ENCODE peak calls at places on chromosomes 5 and 9, in nine cellular contexts. H is GM20000, I is retinal pigment epithelial cell, S is Caco-2, B is frontal cortex, J is nucleus accumbens, N is tibial artery, W is NCI-H524, P is G401. R is an unnamed sample.

GRCh38 chr9:137027369-137028012 is 546 bp downstream of the ABCA2 start:
- DNase-seq in J (no peak), S (no peak), B (no peak), P (no peak), I (no peak), H (no peak), N (no peak), W (no peak), R (no peak)

GRCh38 chr5:145130996-145131395 is 704.1 kb downstream of the PRELID2 start:
- DNase-seq in N (no peak), I (no peak), W (no peak), H (no peak), S (no peak), P (no peak), B (no peak), J (no peak), R (no peak)

GRCh38 chr9:69885474-69885929 is 64.9 kb downstream of the CFAP95 start:
- DNase-seq in W (no peak), B (no peak), J (no peak), P (no peak), I (peak; percentile 63), S (no peak), N (no peak), H (no peak), R (no peak)

GRCh38 chr5:123036391-123037103 is at the start of gene PPIC:
- DNase-seq in H (peak; percentile 69), I (peak; percentile 42), S (peak; percentile 82), N (peak; percentile 86), J (peak; percentile 47), B (peak; percentile 79), W (peak; percentile 36), P (peak; percentile 15), R (peak; percentile 79)

GRCh38 chr5:94847726-94848125 is 229.3 kb downstream of the SLF1 start:
- DNase-seq in J (no peak), N (no peak), H (no peak), B (no peak), I (no peak), W (no peak), P (no peak), S (no peak), R (no peak)

GRCh38 chr5:23314827-23315226 is 192.6 kb upstream of the PRDM9 start:
- DNase-seq in N (no peak), I (no peak), H (no peak), J (no peak), P (no peak), S (no peak), B (no peak), W (no peak), R (no peak)

GRCh38 chr9:114472765-114473446 is 32.4 kb downstream of the WHRN start:
- DNase-seq in I (peak; percentile 52), N (no peak), H (no peak), S (no peak), P (no peak), B (no peak), J (no peak), W (no peak), R (no peak)

GRCh38 chr9:132404228-132404881 is 2.3 kb downstream of the TTF1 start:
- DNase-seq in W (no peak), N (no peak), B (no peak), S (no peak), J (no peak), P (no peak), I (no peak), H (peak; percentile 57), R (no peak)

GRCh38 chr5:170221319-170221718 is 11.5 kb upstream of the C5orf58 start:
- DNase-seq in N (no peak), H (no peak), P (peak; percentile 28), J (peak; percentile 22), I (peak; percentile 34), S (no peak), B (no peak), W (no peak), R (no peak)

GRCh38 chr5:109100971-109101370 is 308.8 kb downstream of the PJA2 start:
- DNase-seq in H (no peak), W (no peak), S (no peak), P (no peak), B (no peak), I (no peak), N (no peak), J (no peak), R (no peak)

GRCh38 chr5:127987354-127988148 is 96.0 kb upstream of the SLC12A2 start:
- DNase-seq in I (peak; percentile 67), H (no peak), P (no peak), N (no peak), J (no peak), W (no peak), B (no peak), S (no peak), R (no peak)

GRCh38 chr9:95102572-95102971 is 214.9 kb downstream of the FANCC start:
- DNase-seq in J (no peak), N (no peak), I (no peak), P (no peak), S (no peak), B (no peak), W (no peak), H (no peak), R (no peak)

GRCh38 chr9:137550958-137551655 is 572 bp upstream of the MRPL41 start:
- DNase-seq in P (no peak), B (no peak), S (peak; percentile 90), I (no peak), J (no peak), H (no peak), W (peak; percentile 83), N (peak; percentile 62), R (peak; percentile 97)

GRCh38 chr5:169171495-169171894 is 129.4 kb downstream of the SLIT3 start:
- DNase-seq in B (no peak), P (no peak), N (no peak), S (no peak), H (no peak), J (no peak), W (no peak), I (no peak), R (no peak)

GRCh38 chr9:16294371-16294770 is 576.1 kb downstream of the BNC2 start:
- DNase-seq in I (no peak), H (no peak), J (no peak), B (no peak), P (peak; percentile 4), W (no peak), S (no peak), N (no peak), R (no peak)

GRCh38 chr5:56950626-56951130 is 1.2 kb downstream of the MIER3 start:
- DNase-seq in N (peak; percentile 63), J (peak; percentile 42), H (peak; percentile 76), P (peak; percentile 53), B (peak; percentile 48), S (peak; percentile 57), I (no peak), W (peak; percentile 21), R (peak; percentile 26)

GRCh38 chr5:59673438-59674058 is 220.0 kb downstream of the PDE4D start:
- DNase-seq in S (no peak), P (peak; percentile 72), J (no peak), H (peak; percentile 18), B (peak; percentile 15), I (no peak), W (peak; percentile 37), N (no peak), R (no peak)

GRCh38 chr9:30932226-30932625 is 1452.2 kb upstream of the ACO1 start:
- DNase-seq in N (no peak), W (no peak), J (no peak), P (no peak), S (no peak), B (no peak), I (no peak), H (no peak), R (no peak)

GRCh38 chr9:137240321-137240840 is 706 bp upstream of the TUBB4B start:
- DNase-seq in H (peak; percentile 83), N (peak; percentile 73), P (no peak), S (no peak), I (no peak), B (peak; percentile 78), J (peak; percentile 79), W (peak; percentile 45), R (no peak)

GRCh38 chr5:16889203-16889971 is 46.7 kb downstream of the MYO10 start:
- DNase-seq in P (no peak), I (no peak), W (no peak), N (no peak), S (peak; percentile 67), J (no peak), H (no peak), B (no peak), R (no peak)

GRCh38 chr5:106435185-106435584 is 1235.6 kb downstream of the EFNA5 start:
- DNase-seq in N (no peak), S (no peak), I (no peak), J (no peak), W (no peak), B (no peak), H (no peak), P (no peak), R (no peak)

GRCh38 chr5:155402927-155403645 is 389.5 kb downstream of the KIF4B start:
- DNase-seq in B (no peak), N (no peak), W (no peak), H (no peak), J (no peak), I (no peak), P (no peak), S (no peak), R (no peak)

GRCh38 chr9:89808801-89809200 is 204.0 kb downstream of the GADD45G start:
- DNase-seq in S (no peak), B (no peak), I (no peak), H (no peak), J (no peak), W (no peak), P (no peak), N (no peak), R (no peak)

GRCh38 chr9:16628421-16628820 is 242.0 kb downstream of the BNC2 start:
- DNase-seq in B (no peak), W (no peak), P (no peak), H (no peak), S (no peak), J (no peak), I (no peak), N (no peak), R (no peak)

GRCh38 chr9:86134361-86134760 is 35.0 kb upstream of the GOLM1 start:
- DNase-seq in H (no peak), I (no peak), B (no peak), N (no peak), P (no peak), W (no peak), J (no peak), S (no peak), R (no peak)

GRCh38 chr5:156934450-156935211 is 28.4 kb downstream of the TIMD4 start:
- DNase-seq in W (peak; percentile 5), I (no peak), P (peak; percentile 3), S (no peak), N (no peak), J (no peak), H (peak; percentile 49), B (peak; percentile 20), R (no peak)

GRCh38 chr9:88759374-88759773 is 224.4 kb downstream of the NXNL2 start:
- DNase-seq in W (peak; percentile 31), N (no peak), B (no peak), S (no peak), P (no peak), H (no peak), I (no peak), J (no peak), R (no peak)

GRCh38 chr9:113578877-113579269 is 115.3 kb downstream of the RGS3 start:
- DNase-seq in J (peak; percentile 21), H (peak; percentile 88), S (no peak), N (peak; percentile 62), W (no peak), P (no peak), I (peak; percentile 72), B (no peak), R (no peak)

GRCh38 chr5:180472269-180472668 is 21.9 kb upstream of the CNOT6 start:
- DNase-seq in H (no peak), P (no peak), N (no peak), W (no peak), I (no peak), J (no peak), S (no peak), B (no peak), R (no peak)

GRCh38 chr9:115883467-115884329 is 269.9 kb upstream of the PAPPA start:
- DNase-seq in W (peak; percentile 41), I (no peak), H (no peak), P (peak; percentile 36), S (peak; percentile 37), J (no peak), N (no peak), B (peak; percentile 2), R (peak; percentile 15)

GRCh38 chr9:107274953-107275422 is 8.1 kb upstream of the RAD23B start:
- DNase-seq in I (peak; percentile 83), J (no peak), P (no peak), N (no peak), W (no peak), B (no peak), S (no peak), H (no peak), R (no peak)

R was measured in HuH-7.5.